ENCODE peak calls at places on chromosomes 5 and 9, in four cellular contexts. F is A673; E is heart left ventricle; M is CD8-positive, alpha-beta memory T cell. C is an unnamed sample.

GRCh38 chr9:125409217-125409636 is 147.6 kb downstream of the GAPVD1 start:
- DNase-seq in F (no peak), E (no peak), M (no peak), C (no peak)

GRCh38 chr5:41921874-41922273 is 3.2 kb upstream of the FBXO4 start:
- DNase-seq in F (peak; percentile 5), E (no peak), M (no peak), C (no peak)

GRCh38 chr9:22446589-22446949 is at the start of gene DMRTA1:
- DNase-seq in F (peak; percentile 85), E (peak; percentile 82), M (no peak), C (peak; percentile 75)

GRCh38 chr5:4215143-4215542 is 619.5 kb downstream of the IRX1 start:
- DNase-seq in F (no peak), E (no peak), M (no peak), C (no peak)

GRCh38 chr9:99288830-99289229 is 66.7 kb downstream of the SEC61B start:
- DNase-seq in F (no peak), E (no peak), M (no peak), C (no peak)

GRCh38 chr5:82924241-82924989 is 152.8 kb downstream of the TMEM167A start:
- DNase-seq in F (no peak), E (no peak), M (no peak), C (no peak)

GRCh38 chr9:91391426-91392217 is 29.9 kb upstream of the AUH start:
- DNase-seq in F (no peak), E (no peak), M (no peak), C (no peak)

GRCh38 chr9:6955251-6955921 is 197.6 kb downstream of the KDM4C start:
- DNase-seq in F (peak; percentile 73), E (no peak), M (no peak), C (peak; percentile 85)

GRCh38 chr9:95177617-95178016 is 139.9 kb downstream of the FANCC start:
- DNase-seq in F (no peak), E (no peak), M (no peak), C (no peak)

GRCh38 chr9:31776471-31776870 is 608.0 kb upstream of the ACO1 start:
- DNase-seq in F (peak; percentile 17), E (no peak), M (no peak), C (peak; percentile 86)

GRCh38 chr5:173853370-173854131 is 34.6 kb upstream of the CPEB4 start:
- DNase-seq in F (no peak), E (no peak), M (no peak), C (no peak)

GRCh38 chr9:129860653-129861446 is 25.6 kb downstream of the USP20 start:
- DNase-seq in F (no peak), E (no peak), M (no peak), C (no peak)

GRCh38 chr5:136457390-136458094 is 92.2 kb upstream of the TRPC7 start:
- DNase-seq in F (no peak), E (no peak), M (no peak), C (no peak)

GRCh38 chr9:69104830-69105527 is 69.1 kb upstream of the TJP2 start:
- DNase-seq in F (no peak), E (no peak), M (no peak), C (no peak)

GRCh38 chr9:97697837-97698236 is 697 bp upstream of the XPA start:
- DNase-seq in F (no peak), E (no peak), M (no peak), C (no peak)

GRCh38 chr9:97695390-97695789 is 1.8 kb downstream of the XPA start:
- DNase-seq in F (no peak), E (no peak), M (no peak), C (no peak)

GRCh38 chr9:97696025-97696822 is 916 bp downstream of the XPA start:
- DNase-seq in F (peak; percentile 25), E (no peak), M (no peak), C (peak; percentile 21)

GRCh38 chr9:97696823-97697601 is at the start of gene XPA:
- DNase-seq in F (peak; percentile 97), E (peak; percentile 98), M (peak; percentile 98), C (peak; percentile 98)

DNA sequence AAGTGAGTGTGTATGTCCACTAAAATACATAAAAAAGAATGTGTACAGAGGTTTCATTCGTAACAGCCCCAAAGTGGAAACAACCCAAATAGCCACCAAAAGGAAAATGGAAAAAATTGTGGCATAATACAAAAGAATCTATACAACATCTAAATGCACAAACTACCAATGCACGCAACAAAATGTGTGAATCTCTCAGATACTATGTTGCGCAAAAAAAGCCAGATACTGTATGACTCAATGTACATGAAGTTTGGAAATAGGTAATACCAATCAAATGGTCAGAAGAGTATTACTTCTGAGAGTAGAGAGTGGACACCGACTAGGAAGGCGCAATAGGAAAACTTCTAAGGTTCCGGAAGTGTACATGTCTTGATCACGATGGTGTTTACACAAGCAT is 2.4 kb downstream of the XPA start:
- DNase-seq in F (no peak), E (no peak), M (no peak), C (no peak)
- H3K4me3 ChIP-seq in F (no peak overlapping the region), E (no peak overlapping the region), M (no peak overlapping the region), C (no peak overlapping the region)

GRCh38 chr5:158207733-158208132 is 348.8 kb upstream of the CLINT1 start:
- DNase-seq in F (no peak), E (no peak), M (no peak), C (no peak)
- H3K9me3 ChIP-seq in F (no peaks in the 10 kb centered on the region), E (no peaks in the 10 kb centered on the region), M (no peaks in the 10 kb centered on the region), C (no peaks in the 10 kb centered on the region)

DNA sequence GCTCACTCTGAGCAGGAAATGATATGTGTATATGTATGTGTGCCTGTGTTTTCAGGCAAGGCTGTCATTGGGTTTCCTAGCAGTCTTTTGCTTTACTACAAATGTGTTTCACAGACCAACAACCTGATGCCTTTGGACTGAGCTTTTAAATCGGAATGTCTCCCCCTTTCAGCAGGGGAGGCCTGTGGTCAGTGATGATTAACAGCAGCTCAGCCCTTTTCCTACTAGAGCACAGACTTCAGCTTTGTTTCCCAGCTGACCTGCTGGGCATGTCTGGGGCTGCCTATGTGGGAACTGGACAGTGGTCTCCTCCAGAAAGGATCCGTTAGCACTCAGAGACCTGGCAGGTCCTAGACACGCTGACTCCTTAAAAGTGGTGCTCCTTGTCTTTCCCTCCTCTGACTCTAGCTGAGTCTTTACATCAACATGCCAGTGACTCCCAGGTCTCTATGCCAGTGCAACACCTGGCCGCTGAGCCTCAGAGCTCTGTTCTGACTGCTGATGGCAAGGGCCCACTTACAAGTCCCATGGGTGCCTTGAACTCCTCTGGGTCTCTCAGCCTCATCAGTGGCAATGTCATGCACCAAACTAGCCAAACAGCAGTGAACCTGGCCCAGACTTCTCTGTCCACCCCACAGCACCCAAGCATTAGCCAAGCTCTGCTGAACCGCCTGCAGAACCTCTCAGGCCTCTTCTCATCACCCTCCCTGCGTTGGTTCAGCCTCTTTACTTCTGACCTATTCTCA is 7.7 kb downstream of the MACROH2A1 start:
- DNase-seq in F (no peak), E (no peak), M (no peak), C (no peak)
- H3K4me1 ChIP-seq in F (peaks cover 9% of the 10 kb centered on the region), E (peaks cover 91% of the 10 kb centered on the region), M (peaks cover 52% of the 10 kb centered on the region), C (no peaks in the 10 kb centered on the region)

DNA sequence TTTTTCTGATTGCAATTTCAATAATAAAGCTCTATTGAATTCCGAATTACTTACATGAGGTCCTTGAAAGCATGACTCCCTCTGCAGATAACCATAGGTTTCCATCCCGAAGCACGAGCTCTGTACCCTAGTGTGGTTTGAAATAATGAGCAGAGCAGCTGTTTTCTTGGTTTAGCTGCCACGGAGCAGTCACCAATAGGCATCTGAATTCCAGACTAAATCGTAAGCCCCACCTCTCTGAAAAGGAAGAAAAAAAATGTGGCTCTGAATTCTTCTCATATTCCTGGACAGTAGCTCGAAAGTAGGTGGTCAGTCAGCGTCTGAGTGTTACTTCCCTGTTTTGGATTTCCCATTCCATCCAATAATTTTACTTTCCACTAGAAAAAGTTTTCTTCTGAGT is 18.6 kb upstream of the GNE start:
- DNase-seq in F (no peak), E (no peak), M (no peak), C (no peak)
- H3K4me3 ChIP-seq in F (no peak overlapping the region), E (peak overlapping the region; percentile 1), M (no peak overlapping the region), C (no peak overlapping the region)

GRCh38 chr5:45627076-45627656 is 69.0 kb downstream of the HCN1 start:
- DNase-seq in F (no peak), E (no peak), M (no peak), C (no peak)

GRCh38 chr5:45623855-45624254 is 72.3 kb downstream of the HCN1 start:
- DNase-seq in F (no peak), E (no peak), M (no peak), C (no peak)

GRCh38 chr5:45622365-45622764 is 73.8 kb downstream of the HCN1 start:
- DNase-seq in F (no peak), E (no peak), M (no peak), C (no peak)
- H3K9me3 ChIP-seq in F (no peaks in the 10 kb centered on the region), E (no peaks in the 10 kb centered on the region), M (no peaks in the 10 kb centered on the region), C (peaks cover 3% of the 10 kb centered on the region)